ENCODE peak calls at places on chromosomes 13 and 19, in ten cellular contexts. One of them, this sample, is unnamed.

GRCh38 chr19:38571682-38572081 is 46.1 kb downstream of the MAP4K1 start:
- DNase-seq in T-helper 2 cell: no peak
- DNase-seq in right cardiac atrium: no peak
- DNase-seq in NCI-H1436 treated with DMSO at 0.1 percent for 48 hours: no peak
- DNase-seq in T1000: no peak
- DNase-seq in LoVo: no peak
- DNase-seq in germinal center: no peak
- DNase-seq in natural killer cell: no peak
- DNase-seq in NCI-H774: no peak
- DNase-seq in effector memory CD4-positive, alpha-beta T cell: no peak
- DNase-seq in this sample: no peak

GRCh38 chr19:677201-677600 is 1.0 kb downstream of the FSTL3 start:
- DNase-seq in T-helper 2 cell: no peak
- DNase-seq in right cardiac atrium: peak
- DNase-seq in NCI-H1436 treated with DMSO at 0.1 percent for 48 hours: no peak
- DNase-seq in T1000: peak
- DNase-seq in LoVo: peak
- DNase-seq in germinal center: no peak
- DNase-seq in natural killer cell: no peak
- DNase-seq in NCI-H774: no peak
- DNase-seq in effector memory CD4-positive, alpha-beta T cell: no peak
- DNase-seq in this sample: no peak

GRCh38 chr13:101757446-101758039 is 305.1 kb downstream of the ITGBL1 start:
- DNase-seq in T-helper 2 cell: no peak
- DNase-seq in right cardiac atrium: no peak
- DNase-seq in NCI-H1436 treated with DMSO at 0.1 percent for 48 hours: peak
- DNase-seq in T1000: no peak
- DNase-seq in LoVo: peak
- DNase-seq in germinal center: peak
- DNase-seq in natural killer cell: no peak
- DNase-seq in NCI-H774: peak
- DNase-seq in effector memory CD4-positive, alpha-beta T cell: no peak
- DNase-seq in this sample: no peak

GRCh38 chr19:39915101-39915847 is 19.2 kb downstream of the FCGBP start:
- DNase-seq in T-helper 2 cell: no peak
- DNase-seq in right cardiac atrium: no peak
- DNase-seq in NCI-H1436 treated with DMSO at 0.1 percent for 48 hours: no peak
- DNase-seq in T1000: no peak
- DNase-seq in LoVo: no peak
- DNase-seq in germinal center: no peak
- DNase-seq in natural killer cell: no peak
- DNase-seq in NCI-H774: no peak
- DNase-seq in effector memory CD4-positive, alpha-beta T cell: no peak
- DNase-seq in this sample: no peak

GRCh38 chr13:24161010-24161775 is 673 bp downstream of the SPATA13 start:
- DNase-seq in T-helper 2 cell: peak
- DNase-seq in right cardiac atrium: peak
- DNase-seq in NCI-H1436 treated with DMSO at 0.1 percent for 48 hours: no peak
- DNase-seq in T1000: no peak
- DNase-seq in LoVo: peak
- DNase-seq in germinal center: peak
- DNase-seq in natural killer cell: no peak
- DNase-seq in NCI-H774: no peak
- DNase-seq in effector memory CD4-positive, alpha-beta T cell: peak
- DNase-seq in this sample: peak

GRCh38 chr19:8251025-8251472 is 41.9 kb downstream of the CERS4 start:
- DNase-seq in T-helper 2 cell: no peak
- DNase-seq in right cardiac atrium: peak
- DNase-seq in NCI-H1436 treated with DMSO at 0.1 percent for 48 hours: no peak
- DNase-seq in T1000: no peak
- DNase-seq in LoVo: no peak
- DNase-seq in germinal center: no peak
- DNase-seq in natural killer cell: no peak
- DNase-seq in NCI-H774: no peak
- DNase-seq in effector memory CD4-positive, alpha-beta T cell: no peak
- DNase-seq in this sample: no peak

GRCh38 chr19:47227347-47228167 is 3.4 kb downstream of the BBC3 start:
- DNase-seq in T-helper 2 cell: no peak
- DNase-seq in right cardiac atrium: peak
- DNase-seq in NCI-H1436 treated with DMSO at 0.1 percent for 48 hours: no peak
- DNase-seq in T1000: peak
- DNase-seq in LoVo: peak
- DNase-seq in germinal center: no peak
- DNase-seq in natural killer cell: peak
- DNase-seq in NCI-H774: peak
- DNase-seq in effector memory CD4-positive, alpha-beta T cell: peak
- DNase-seq in this sample: peak

GRCh38 chr13:23922005-23922932 is 25.0 kb upstream of the C1QTNF9B start:
- DNase-seq in T-helper 2 cell: no peak
- DNase-seq in right cardiac atrium: no peak
- DNase-seq in NCI-H1436 treated with DMSO at 0.1 percent for 48 hours: no peak
- DNase-seq in T1000: no peak
- DNase-seq in LoVo: no peak
- DNase-seq in germinal center: no peak
- DNase-seq in natural killer cell: no peak
- DNase-seq in NCI-H774: no peak
- DNase-seq in effector memory CD4-positive, alpha-beta T cell: no peak
- DNase-seq in this sample: no peak

GRCh38 chr13:27131202-27131623 is 40.4 kb downstream of the USP12 start:
- DNase-seq in T-helper 2 cell: peak
- DNase-seq in right cardiac atrium: no peak
- DNase-seq in NCI-H1436 treated with DMSO at 0.1 percent for 48 hours: no peak
- DNase-seq in T1000: no peak
- DNase-seq in LoVo: peak
- DNase-seq in germinal center: peak
- DNase-seq in natural killer cell: peak
- DNase-seq in NCI-H774: no peak
- DNase-seq in effector memory CD4-positive, alpha-beta T cell: peak
- DNase-seq in this sample: peak

GRCh38 chr13:67229438-67230242 is 496 bp downstream of the PCDH9 start:
- DNase-seq in T-helper 2 cell: no peak
- DNase-seq in right cardiac atrium: no peak
- DNase-seq in NCI-H1436 treated with DMSO at 0.1 percent for 48 hours: no peak
- DNase-seq in T1000: no peak
- DNase-seq in LoVo: no peak
- DNase-seq in germinal center: no peak
- DNase-seq in natural killer cell: no peak
- DNase-seq in NCI-H774: no peak
- DNase-seq in effector memory CD4-positive, alpha-beta T cell: no peak
- DNase-seq in this sample: no peak

GRCh38 chr19:17557461-17557860 is 2.0 kb downstream of the COLGALT1 start:
- DNase-seq in T-helper 2 cell: no peak
- DNase-seq in right cardiac atrium: no peak
- DNase-seq in NCI-H1436 treated with DMSO at 0.1 percent for 48 hours: no peak
- DNase-seq in T1000: no peak
- DNase-seq in LoVo: no peak
- DNase-seq in germinal center: no peak
- DNase-seq in natural killer cell: no peak
- DNase-seq in NCI-H774: no peak
- DNase-seq in effector memory CD4-positive, alpha-beta T cell: no peak
- DNase-seq in this sample: no peak

GRCh38 chr19:54551293-54551692 is 22.3 kb upstream of the LILRA2 start:
- DNase-seq in T-helper 2 cell: no peak
- DNase-seq in right cardiac atrium: no peak
- DNase-seq in NCI-H1436 treated with DMSO at 0.1 percent for 48 hours: no peak
- DNase-seq in T1000: no peak
- DNase-seq in LoVo: no peak
- DNase-seq in germinal center: no peak
- DNase-seq in natural killer cell: peak
- DNase-seq in NCI-H774: no peak
- DNase-seq in effector memory CD4-positive, alpha-beta T cell: no peak
- DNase-seq in this sample: peak

GRCh38 chr13:78709028-78709427 is 50.1 kb upstream of the OBI1 start:
- DNase-seq in T-helper 2 cell: no peak
- DNase-seq in right cardiac atrium: no peak
- DNase-seq in NCI-H1436 treated with DMSO at 0.1 percent for 48 hours: no peak
- DNase-seq in T1000: no peak
- DNase-seq in LoVo: no peak
- DNase-seq in germinal center: no peak
- DNase-seq in natural killer cell: no peak
- DNase-seq in NCI-H774: no peak
- DNase-seq in effector memory CD4-positive, alpha-beta T cell: no peak
- DNase-seq in this sample: no peak

GRCh38 chr13:41064493-41064892 is 3.2 kb downstream of the WBP4 start:
- DNase-seq in T-helper 2 cell: no peak
- DNase-seq in right cardiac atrium: no peak
- DNase-seq in NCI-H1436 treated with DMSO at 0.1 percent for 48 hours: no peak
- DNase-seq in T1000: no peak
- DNase-seq in LoVo: peak
- DNase-seq in germinal center: no peak
- DNase-seq in natural killer cell: no peak
- DNase-seq in NCI-H774: no peak
- DNase-seq in effector memory CD4-positive, alpha-beta T cell: no peak
- DNase-seq in this sample: no peak

GRCh38 chr19:55341191-55342043 is 1.7 kb downstream of the KMT5C start:
- DNase-seq in T-helper 2 cell: peak
- DNase-seq in right cardiac atrium: peak
- DNase-seq in NCI-H1436 treated with DMSO at 0.1 percent for 48 hours: no peak
- DNase-seq in T1000: no peak
- DNase-seq in LoVo: no peak
- DNase-seq in germinal center: peak
- DNase-seq in natural killer cell: no peak
- DNase-seq in NCI-H774: peak
- DNase-seq in effector memory CD4-positive, alpha-beta T cell: peak
- DNase-seq in this sample: peak

GRCh38 chr13:21817878-21818277 is 147.0 kb downstream of the FGF9 start:
- DNase-seq in T-helper 2 cell: no peak
- DNase-seq in right cardiac atrium: peak
- DNase-seq in NCI-H1436 treated with DMSO at 0.1 percent for 48 hours: no peak
- DNase-seq in T1000: no peak
- DNase-seq in LoVo: no peak
- DNase-seq in germinal center: no peak
- DNase-seq in natural killer cell: no peak
- DNase-seq in NCI-H774: no peak
- DNase-seq in effector memory CD4-positive, alpha-beta T cell: no peak
- DNase-seq in this sample: no peak

GRCh38 chr19:12783849-12784393 is 7.4 kb upstream of the JUNB start:
- DNase-seq in T-helper 2 cell: no peak
- DNase-seq in right cardiac atrium: peak
- DNase-seq in NCI-H1436 treated with DMSO at 0.1 percent for 48 hours: no peak
- DNase-seq in T1000: no peak
- DNase-seq in LoVo: no peak
- DNase-seq in germinal center: no peak
- DNase-seq in natural killer cell: no peak
- DNase-seq in NCI-H774: no peak
- DNase-seq in effector memory CD4-positive, alpha-beta T cell: no peak
- DNase-seq in this sample: no peak

GRCh38 chr19:51366999-51367564 is 894 bp upstream of the ETFB start:
- DNase-seq in T-helper 2 cell: peak
- DNase-seq in right cardiac atrium: peak
- DNase-seq in NCI-H1436 treated with DMSO at 0.1 percent for 48 hours: no peak
- DNase-seq in T1000: no peak
- DNase-seq in LoVo: no peak
- DNase-seq in germinal center: peak
- DNase-seq in natural killer cell: peak
- DNase-seq in NCI-H774: no peak
- DNase-seq in effector memory CD4-positive, alpha-beta T cell: peak
- DNase-seq in this sample: peak

GRCh38 chr19:54469496-54469934 is 3.6 kb downstream of the CDC42EP5 start:
- DNase-seq in T-helper 2 cell: no peak
- DNase-seq in right cardiac atrium: peak
- DNase-seq in NCI-H1436 treated with DMSO at 0.1 percent for 48 hours: no peak
- DNase-seq in T1000: no peak
- DNase-seq in LoVo: no peak
- DNase-seq in germinal center: no peak
- DNase-seq in natural killer cell: no peak
- DNase-seq in NCI-H774: no peak
- DNase-seq in effector memory CD4-positive, alpha-beta T cell: no peak
- DNase-seq in this sample: no peak

GRCh38 chr13:32838985-32839384 is 177.2 kb upstream of the KL start:
- DNase-seq in T-helper 2 cell: no peak
- DNase-seq in right cardiac atrium: no peak
- DNase-seq in NCI-H1436 treated with DMSO at 0.1 percent for 48 hours: no peak
- DNase-seq in T1000: no peak
- DNase-seq in LoVo: no peak
- DNase-seq in germinal center: no peak
- DNase-seq in natural killer cell: no peak
- DNase-seq in NCI-H774: peak
- DNase-seq in effector memory CD4-positive, alpha-beta T cell: no peak
- DNase-seq in this sample: peak

GRCh38 chr13:57925250-57925649 is 293.7 kb downstream of the PCDH17 start:
- DNase-seq in T-helper 2 cell: no peak
- DNase-seq in right cardiac atrium: no peak
- DNase-seq in NCI-H1436 treated with DMSO at 0.1 percent for 48 hours: no peak
- DNase-seq in T1000: no peak
- DNase-seq in LoVo: no peak
- DNase-seq in germinal center: no peak
- DNase-seq in natural killer cell: no peak
- DNase-seq in NCI-H774: no peak
- DNase-seq in effector memory CD4-positive, alpha-beta T cell: no peak
- DNase-seq in this sample: no peak

GRCh38 chr19:35879068-35879467 is 10.7 kb downstream of the APLP1 start:
- DNase-seq in T-helper 2 cell: no peak
- DNase-seq in right cardiac atrium: peak
- DNase-seq in NCI-H1436 treated with DMSO at 0.1 percent for 48 hours: no peak
- DNase-seq in T1000: no peak
- DNase-seq in LoVo: no peak
- DNase-seq in germinal center: no peak
- DNase-seq in natural killer cell: no peak
- DNase-seq in NCI-H774: no peak
- DNase-seq in effector memory CD4-positive, alpha-beta T cell: no peak
- DNase-seq in this sample: no peak

GRCh38 chr13:71515639-71516038 is 351.4 kb downstream of the DACH1 start:
- DNase-seq in T-helper 2 cell: no peak
- DNase-seq in right cardiac atrium: no peak
- DNase-seq in NCI-H1436 treated with DMSO at 0.1 percent for 48 hours: no peak
- DNase-seq in T1000: no peak
- DNase-seq in LoVo: no peak
- DNase-seq in germinal center: no peak
- DNase-seq in natural killer cell: no peak
- DNase-seq in NCI-H774: no peak
- DNase-seq in effector memory CD4-positive, alpha-beta T cell: no peak
- DNase-seq in this sample: no peak

GRCh38 chr13:39815345-39816111 is 160.1 kb downstream of the COG6 start:
- DNase-seq in T-helper 2 cell: no peak
- DNase-seq in right cardiac atrium: no peak
- DNase-seq in NCI-H1436 treated with DMSO at 0.1 percent for 48 hours: no peak
- DNase-seq in T1000: no peak
- DNase-seq in LoVo: no peak
- DNase-seq in germinal center: no peak
- DNase-seq in natural killer cell: no peak
- DNase-seq in NCI-H774: no peak
- DNase-seq in effector memory CD4-positive, alpha-beta T cell: no peak
- DNase-seq in this sample: no peak

This sample was measured in activated CD8-positive, alpha-beta T cell treated with anti-CD3 and anti-CD28 coated beads, Interleukin-2, amount 10 ng/mL, durations not matched to agents 7 days and 5 days.